ENCODE peak calls at places on chromosomes 4 and X, in four cellular contexts. P is CD8-positive, alpha-beta memory T cell; D is tibial artery; J is GM23248. G is an unnamed sample.

GRCh38 chr4:82865592-82865991 is 25.4 kb downstream of the SEC31A start:
- DNase-seq in D (no peak), J (peak; percentile 96), P (peak; percentile 4), G (peak; percentile 98)

GRCh38 chr4:39587881-39588280 is 50.8 kb downstream of the SMIM14 start:
- DNase-seq in D (no peak), J (peak; percentile 70), P (no peak), G (peak; percentile 35)

GRCh38 chrX:15158736-15159406 is 111.0 kb downstream of the ASB9 start:
- DNase-seq in P (peak; percentile 29), J (peak; percentile 24), D (no peak), G (peak; percentile 67)

GRCh38 chr4:138010639-138011038 is 231.5 kb downstream of the SLC7A11 start:
- DNase-seq in J (no peak), D (no peak), P (no peak), G (no peak)

GRCh38 chr4:184355111-184355604 is 119.2 kb downstream of the IRF2 start:
- DNase-seq in J (peak; percentile 82), P (peak; percentile 21), D (peak; percentile 80), G (peak; percentile 78)

GRCh38 chr4:38185406-38185805 is 225.2 kb downstream of the PTTG2 start:
- DNase-seq in J (no peak), D (no peak), P (no peak), G (no peak)

GRCh38 chrX:119174900-119175299 is 47.3 kb upstream of the KIAA1210 start:
- DNase-seq in P (no peak), J (no peak), D (no peak), G (no peak)

GRCh38 chr4:69823481-69824186 is 36.3 kb downstream of the SULT1E1 start:
- DNase-seq in D (no peak), P (peak; percentile 7), J (peak; percentile 63), G (peak; percentile 49)

GRCh38 chr4:98851806-98852205 is 77.1 kb downstream of the EIF4E start:
- DNase-seq in D (no peak), P (no peak), J (peak; percentile 4), G (peak; percentile 31)

GRCh38 chrX:140500427-140500826 is 4.4 kb downstream of the SOX3 start:
- DNase-seq in J (no peak), P (no peak), D (no peak), G (no peak)

GRCh38 chr4:153798901-153799707 is 10.2 kb upstream of the SFRP2 start:
- DNase-seq in D (no peak), J (no peak), P (no peak), G (no peak)

GRCh38 chrX:75155830-75156525 is at the start of gene ABCB7:
- DNase-seq in D (peak; percentile 68), J (peak; percentile 79), P (peak; percentile 58), G (peak; percentile 55)

GRCh38 chr4:42167709-42168108 is 15.3 kb upstream of the BEND4 start:
- DNase-seq in D (no peak), P (no peak), J (no peak), G (no peak)
- H3K4me3 ChIP-seq in D (no peak overlapping the region), P (no peak overlapping the region), J (no peak overlapping the region), G (no peak overlapping the region)

DNA sequence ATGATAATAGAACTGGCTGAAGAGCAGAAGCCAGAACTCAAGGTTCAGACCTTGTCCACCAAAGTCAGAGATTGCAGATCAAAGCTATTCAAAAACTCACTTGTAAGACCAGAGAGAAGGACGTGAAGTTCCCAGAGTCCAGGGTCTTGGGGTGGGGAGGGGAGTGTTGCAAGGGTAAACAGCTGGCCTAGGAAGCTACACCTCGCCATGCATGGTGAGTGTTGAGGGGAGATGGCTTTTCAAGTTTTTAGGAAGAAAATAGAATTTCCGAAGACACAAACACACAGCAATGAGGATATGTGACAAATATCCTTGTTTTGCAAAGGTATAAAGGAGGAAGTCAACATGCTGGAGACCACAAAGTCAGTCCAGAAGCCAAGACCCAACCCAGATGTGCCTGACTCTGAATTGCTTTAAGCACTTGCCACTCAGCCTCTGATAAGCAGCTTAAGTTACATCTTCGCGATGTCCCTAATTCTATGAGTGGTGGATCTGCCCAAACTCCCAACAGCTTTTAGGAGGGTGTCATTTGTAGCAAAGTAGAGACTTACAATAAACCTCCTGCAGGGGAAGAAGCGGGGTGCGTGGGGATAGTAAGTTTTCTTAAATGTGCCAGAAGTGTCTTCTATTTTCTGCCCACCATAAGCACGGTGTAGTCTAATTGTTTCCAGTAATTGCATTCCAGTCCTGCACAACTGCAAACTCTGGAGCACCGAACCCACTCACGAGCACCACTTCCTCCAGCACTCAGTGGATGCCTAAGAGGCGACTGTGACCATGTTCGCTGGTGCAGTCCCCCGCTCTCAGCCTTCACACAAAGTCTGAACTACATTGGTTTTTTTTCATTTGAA is 26.5 kb downstream of the HAND2 start:
- DNase-seq in D (no peak), J (no peak), P (no peak), G (no peak)
- H3K27me3 ChIP-seq in D (peaks cover 41% of the 10 kb centered on the region), J (no peaks in the 10 kb centered on the region), P (peaks cover 49% of the 10 kb centered on the region), G (peaks cover 17% of the 10 kb centered on the region)

GRCh38 chrX:72203421-72203820 is 21.9 kb downstream of the PIN4 start:
- DNase-seq in J (no peak), D (no peak), P (no peak), G (no peak)

GRCh38 chrX:72202792-72203401 is 21.3 kb downstream of the PIN4 start:
- DNase-seq in P (no peak), D (no peak), J (no peak), G (no peak)

DNA sequence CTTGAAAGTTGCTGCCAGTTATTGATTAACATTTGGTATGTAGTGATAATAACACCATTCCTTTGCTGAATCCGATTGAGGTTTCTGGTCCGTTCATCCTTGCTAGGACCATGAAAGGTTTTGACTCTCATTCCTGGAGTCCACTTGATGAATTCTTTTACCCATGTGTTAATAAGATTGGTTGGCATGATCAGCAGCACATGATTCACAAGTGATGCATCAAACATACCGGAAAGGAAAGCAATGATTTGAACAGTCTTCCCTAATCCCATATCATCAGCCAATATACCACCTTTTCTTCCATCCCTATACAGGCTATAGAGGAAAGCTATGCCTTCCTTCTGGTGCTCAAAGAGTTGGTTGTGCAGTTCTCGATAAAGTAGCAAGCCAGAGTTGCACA is 26.6 kb downstream of the PIN4 start:
- DNase-seq in D (no peak), J (peak; percentile 56), P (no peak), G (peak; percentile 23)
- H3K36me3 ChIP-seq in D (no peaks in the 10 kb centered on the region), J (no peaks in the 10 kb centered on the region), P (no peaks in the 10 kb centered on the region), G (no peaks in the 10 kb centered on the region)

GRCh38 chr4:71009091-71009490 is 15.6 kb downstream of the DCK start:
- DNase-seq in D (no peak), P (no peak), J (peak; percentile 74), G (no peak)
- H3K4me3 ChIP-seq in D (no peak overlapping the region), P (no peak overlapping the region), J (peak overlapping the region; percentile 11), G (no peak overlapping the region)

GRCh38 chr4:124028172-124028571 is 631.6 kb downstream of the SPRY1 start:
- DNase-seq in P (no peak), J (no peak), D (no peak), G (no peak)
- H3K27me3 ChIP-seq in P (no peaks in the 10 kb centered on the region), J (no peaks in the 10 kb centered on the region), D (no peaks in the 10 kb centered on the region), G (no peaks in the 10 kb centered on the region)

DNA sequence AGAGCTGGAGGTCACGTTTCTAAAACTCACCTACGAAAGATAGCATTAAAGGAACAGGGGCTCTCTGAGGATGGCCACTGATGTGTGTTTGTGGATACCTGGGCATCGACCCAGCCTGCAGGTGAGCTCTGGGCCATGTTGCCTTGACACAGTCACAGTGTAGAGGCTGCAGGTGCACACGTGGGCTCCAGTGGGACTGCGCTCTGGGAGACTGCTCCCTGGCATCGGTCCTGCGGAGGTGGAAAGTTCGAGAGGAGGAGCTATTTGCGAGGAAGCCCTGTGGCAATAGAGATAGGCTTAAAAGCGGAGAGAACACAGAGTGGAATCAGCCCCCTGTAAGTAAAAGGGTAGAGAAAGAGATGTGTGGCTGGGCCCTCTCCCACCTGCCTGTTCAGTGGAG is 12.3 kb upstream of the TADA2B start:
- DNase-seq in J (no peak), P (no peak), D (no peak), G (no peak)
- H3K36me3 ChIP-seq in J (peaks cover 10% of the 10 kb centered on the region), P (peaks cover 18% of the 10 kb centered on the region), D (peaks cover 38% of the 10 kb centered on the region), G (peaks cover 18% of the 10 kb centered on the region)

GRCh38 chr4:6719611-6720179 is 3.7 kb downstream of the BLOC1S4 start:
- DNase-seq in J (peak; percentile 19), D (no peak), P (no peak), G (no peak)
- H3K4me3 ChIP-seq in J (no peak overlapping the region), D (no peak overlapping the region), P (no peak overlapping the region), G (no peak overlapping the region)

GRCh38 chr4:2417765-2418651 is at the start of gene ZFYVE28:
- DNase-seq in P (no peak), J (peak; percentile 58), D (no peak), G (no peak)
- H3K27me3 ChIP-seq in P (peaks cover 8% of the 10 kb centered on the region), J (peaks cover 25% of the 10 kb centered on the region), D (peaks cover 34% of the 10 kb centered on the region), G (peaks cover 17% of the 10 kb centered on the region)